ENCODE peak calls at places on chromosomes 7 and 10, in eight cellular contexts. One of them, this sample, is unnamed.
A peak's percentile ranks its signal among the peaks of the same experiment; 100 is the strongest.

GRCh38 chr7:18974803-18975202 is 142.6 kb downstream of the TWIST1 start:
- DNase-seq in GM13976: no peak
- DNase-seq in AG04450: peak; percentile 27
- DNase-seq in coronary artery: no peak
- DNase-seq in mesothelial cell of epicardium: no peak
- DNase-seq in HCT116: peak; percentile 18
- DNase-seq in MM.1S: no peak
- DNase-seq in Calu3: no peak
- DNase-seq in this sample: no peak

GRCh38 chr10:6400331-6400730 is 179.7 kb downstream of the PRKCQ start:
- DNase-seq in MM.1S: no peak
- DNase-seq in Calu3: no peak
- DNase-seq in HCT116: no peak
- DNase-seq in GM13976: no peak
- DNase-seq in coronary artery: no peak
- DNase-seq in AG04450: no peak
- DNase-seq in mesothelial cell of epicardium: no peak
- DNase-seq in this sample: no peak

GRCh38 chr7:27392477-27392876 is 149.9 kb downstream of the EVX1 start:
- DNase-seq in GM13976: no peak
- DNase-seq in MM.1S: no peak
- DNase-seq in AG04450: no peak
- DNase-seq in Calu3: no peak
- DNase-seq in coronary artery: no peak
- DNase-seq in HCT116: no peak
- DNase-seq in mesothelial cell of epicardium: no peak
- DNase-seq in this sample: no peak

GRCh38 chr7:104985259-104985617 is 28.8 kb upstream of the KMT2E start:
- DNase-seq in AG04450: no peak
- DNase-seq in HCT116: no peak
- DNase-seq in GM13976: no peak
- DNase-seq in coronary artery: no peak
- DNase-seq in Calu3: no peak
- DNase-seq in MM.1S: no peak
- DNase-seq in mesothelial cell of epicardium: no peak
- DNase-seq in this sample: no peak

GRCh38 chr7:150594817-150595216 is 27.6 kb downstream of the GIMAP4 start:
- DNase-seq in AG04450: no peak
- DNase-seq in mesothelial cell of epicardium: no peak
- DNase-seq in MM.1S: no peak
- DNase-seq in Calu3: no peak
- DNase-seq in HCT116: no peak
- DNase-seq in GM13976: no peak
- DNase-seq in coronary artery: no peak
- DNase-seq in this sample: no peak

GRCh38 chr7:72030994-72031667 is 381.0 kb downstream of the CALN1 start:
- DNase-seq in coronary artery: no peak
- DNase-seq in AG04450: no peak
- DNase-seq in MM.1S: no peak
- DNase-seq in Calu3: no peak
- DNase-seq in mesothelial cell of epicardium: no peak
- DNase-seq in HCT116: no peak
- DNase-seq in GM13976: no peak
- DNase-seq in this sample: no peak

GRCh38 chr10:24706479-24707118 is 17.1 kb downstream of the ARHGAP21 start:
- DNase-seq in Calu3: peak; percentile 40
- DNase-seq in coronary artery: no peak
- DNase-seq in mesothelial cell of epicardium: no peak
- DNase-seq in AG04450: peak; percentile 83
- DNase-seq in GM13976: no peak
- DNase-seq in MM.1S: no peak
- DNase-seq in HCT116: no peak
- DNase-seq in this sample: no peak

GRCh38 chr7:152711444-152711944 is 35.6 kb upstream of the XRCC2 start:
- DNase-seq in MM.1S: no peak
- DNase-seq in mesothelial cell of epicardium: no peak
- DNase-seq in GM13976: no peak
- DNase-seq in Calu3: no peak
- DNase-seq in AG04450: no peak
- DNase-seq in coronary artery: no peak
- DNase-seq in HCT116: no peak
- DNase-seq in this sample: no peak

GRCh38 chr7:158044156-158044823 is 543.3 kb downstream of the PTPRN2 start:
- DNase-seq in HCT116: no peak
- DNase-seq in mesothelial cell of epicardium: no peak
- DNase-seq in AG04450: no peak
- DNase-seq in Calu3: no peak
- DNase-seq in GM13976: no peak
- DNase-seq in MM.1S: no peak
- DNase-seq in coronary artery: no peak
- DNase-seq in this sample: no peak

GRCh38 chr7:142535123-142535779 is 214.0 kb upstream of the PRSS1 start:
- DNase-seq in Calu3: peak; percentile 82
- DNase-seq in AG04450: peak; percentile 69
- DNase-seq in GM13976: peak; percentile 57
- DNase-seq in HCT116: peak; percentile 76
- DNase-seq in coronary artery: no peak
- DNase-seq in mesothelial cell of epicardium: peak; percentile 71
- DNase-seq in MM.1S: peak; percentile 91
- DNase-seq in this sample: no peak

GRCh38 chr7:20913853-20914252 is 127.2 kb upstream of the SP8 start:
- DNase-seq in HCT116: no peak
- DNase-seq in Calu3: no peak
- DNase-seq in MM.1S: no peak
- DNase-seq in AG04450: no peak
- DNase-seq in GM13976: no peak
- DNase-seq in mesothelial cell of epicardium: no peak
- DNase-seq in coronary artery: no peak
- DNase-seq in this sample: no peak

DNA sequence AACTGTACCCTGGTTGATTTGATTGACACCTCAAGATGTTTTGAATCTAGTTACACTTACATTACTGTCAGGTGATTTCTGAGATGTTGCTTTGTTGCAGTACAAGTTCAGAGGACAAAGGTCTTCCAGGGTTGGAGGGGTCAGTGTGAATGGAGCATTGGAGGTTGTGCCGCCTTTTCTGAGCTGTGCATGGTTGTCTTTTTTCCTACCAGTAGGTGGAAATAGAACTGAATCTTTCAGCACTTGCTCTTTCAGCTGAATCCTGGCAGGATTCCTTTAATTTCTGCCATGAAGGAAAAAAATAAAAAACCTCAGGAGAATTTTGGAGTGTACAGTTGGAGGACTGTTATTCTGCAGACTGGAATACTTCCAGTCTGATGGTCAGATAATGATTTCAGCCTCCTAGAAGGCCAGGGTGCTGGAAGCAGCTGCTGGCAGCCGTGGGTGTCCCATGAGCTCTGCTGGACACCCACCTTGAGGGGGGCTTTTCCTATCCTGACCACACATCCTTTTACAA is 82.7 kb downstream of the PLCE1 start:
- DNase-seq in GM13976: no peak
- DNase-seq in HCT116: no peak
- DNase-seq in mesothelial cell of epicardium: no peak
- DNase-seq in Calu3: no peak
- DNase-seq in MM.1S: no peak
- DNase-seq in coronary artery: no peak
- DNase-seq in AG04450: peak; percentile 30
- DNase-seq in this sample: no peak
- TF ChIP-seq CTCF in GM13976: no peak
- TF ChIP-seq CTCF in HCT116: peak; percentile 23
- TF ChIP-seq CTCF in mesothelial cell of epicardium: peak; percentile 41
- TF ChIP-seq CTCF in Calu3: no peak
- TF ChIP-seq CTCF in MM.1S: no peak
- TF ChIP-seq CTCF in coronary artery: peak; percentile 28
- TF ChIP-seq CTCF in AG04450: peak; percentile 76
- TF ChIP-seq CTCF in this sample: peak; percentile 63

GRCh38 chr7:1402791-1403755 is 56.2 kb downstream of the MICALL2 start:
- DNase-seq in coronary artery: no peak
- DNase-seq in GM13976: no peak
- DNase-seq in HCT116: no peak
- DNase-seq in AG04450: no peak
- DNase-seq in Calu3: no peak
- DNase-seq in mesothelial cell of epicardium: no peak
- DNase-seq in MM.1S: no peak
- DNase-seq in this sample: no peak

GRCh38 chr7:1402110-1402790 is 57.0 kb downstream of the MICALL2 start:
- DNase-seq in Calu3: no peak
- DNase-seq in coronary artery: no peak
- DNase-seq in HCT116: no peak
- DNase-seq in GM13976: no peak
- DNase-seq in AG04450: no peak
- DNase-seq in MM.1S: no peak
- DNase-seq in mesothelial cell of epicardium: no peak
- DNase-seq in this sample: no peak

GRCh38 chr7:1404881-1405548 is 54.3 kb downstream of the MICALL2 start:
- DNase-seq in AG04450: no peak
- DNase-seq in coronary artery: no peak
- DNase-seq in mesothelial cell of epicardium: no peak
- DNase-seq in MM.1S: no peak
- DNase-seq in GM13976: no peak
- DNase-seq in HCT116: no peak
- DNase-seq in Calu3: no peak
- DNase-seq in this sample: no peak

GRCh38 chr7:1401011-1401410 is 58.3 kb downstream of the MICALL2 start:
- DNase-seq in GM13976: no peak
- DNase-seq in Calu3: peak; percentile 63
- DNase-seq in HCT116: peak; percentile 28
- DNase-seq in mesothelial cell of epicardium: no peak
- DNase-seq in MM.1S: no peak
- DNase-seq in coronary artery: no peak
- DNase-seq in AG04450: no peak
- DNase-seq in this sample: no peak

GRCh38 chr7:1403844-1404404 is 55.3 kb downstream of the MICALL2 start:
- DNase-seq in GM13976: no peak
- DNase-seq in AG04450: no peak
- DNase-seq in MM.1S: no peak
- DNase-seq in mesothelial cell of epicardium: peak; percentile 59
- DNase-seq in Calu3: peak; percentile 38
- DNase-seq in coronary artery: no peak
- DNase-seq in HCT116: no peak
- DNase-seq in this sample: no peak
- TF ChIP-seq CTCF in GM13976: no peak
- TF ChIP-seq CTCF in AG04450: peak; percentile 28
- TF ChIP-seq CTCF in MM.1S: no peak
- TF ChIP-seq CTCF in mesothelial cell of epicardium: no peak
- TF ChIP-seq CTCF in Calu3: no peak
- TF ChIP-seq CTCF in coronary artery: no peak
- TF ChIP-seq CTCF in HCT116: no peak
- TF ChIP-seq CTCF in this sample: peak; percentile 18

DNA sequence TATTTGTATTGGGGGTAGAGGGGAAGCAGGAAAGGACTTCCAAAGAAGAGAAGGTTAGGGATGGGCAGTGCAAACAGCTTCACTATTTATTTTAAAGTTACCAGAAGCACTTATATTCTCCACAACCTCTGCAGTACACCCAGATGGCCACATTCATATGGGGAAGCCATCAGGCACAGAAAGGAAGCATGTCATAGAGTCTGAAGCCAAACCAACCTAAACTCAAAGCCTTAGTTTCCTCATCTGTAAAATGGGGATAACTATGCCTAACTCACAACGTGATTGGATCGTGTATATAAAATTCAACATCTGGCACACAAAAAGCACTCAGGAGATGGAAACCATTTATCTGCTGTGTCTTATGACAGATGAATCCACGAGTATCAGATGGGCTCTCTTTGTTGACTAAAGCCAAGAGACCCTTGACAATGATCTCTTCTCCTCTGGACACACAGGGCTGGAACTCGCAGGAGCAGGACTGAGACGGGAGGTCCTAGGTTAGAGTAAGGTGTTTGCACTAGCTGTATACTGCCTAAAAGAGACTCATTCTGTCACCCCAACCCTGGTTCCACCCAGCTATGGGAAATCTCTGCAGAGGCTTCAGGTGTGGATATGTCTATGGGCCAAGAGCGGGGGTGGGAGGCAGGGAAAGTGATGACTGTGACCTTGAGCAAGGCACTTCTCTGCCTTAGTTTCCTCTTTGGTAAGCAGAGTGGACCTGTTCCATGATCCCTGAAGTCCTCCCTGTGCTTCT is 1.8 kb downstream of the KIAA1549 start:
- DNase-seq in Calu3: no peak
- DNase-seq in MM.1S: peak; percentile 50
- DNase-seq in HCT116: peak; percentile 10
- DNase-seq in AG04450: no peak
- DNase-seq in coronary artery: no peak
- DNase-seq in GM13976: no peak
- DNase-seq in mesothelial cell of epicardium: no peak
- DNase-seq in this sample: peak; percentile 25
- TF ChIP-seq CTCF in Calu3: no peak
- TF ChIP-seq CTCF in MM.1S: peak; percentile 42
- TF ChIP-seq CTCF in HCT116: peak; percentile 25
- TF ChIP-seq CTCF in AG04450: peak; percentile 34
- TF ChIP-seq CTCF in coronary artery: no peak
- TF ChIP-seq CTCF in GM13976: no peak
- TF ChIP-seq CTCF in mesothelial cell of epicardium: no peak
- TF ChIP-seq CTCF in this sample: peak; percentile 56

GRCh38 chr10:14967897-14968296 is 8.7 kb downstream of the MEIG1 start:
- DNase-seq in GM13976: no peak
- DNase-seq in MM.1S: no peak
- DNase-seq in mesothelial cell of epicardium: no peak
- DNase-seq in AG04450: no peak
- DNase-seq in HCT116: no peak
- DNase-seq in coronary artery: no peak
- DNase-seq in Calu3: no peak
- DNase-seq in this sample: no peak

GRCh38 chr10:14975672-14976273 is 16.6 kb downstream of the MEIG1 start:
- DNase-seq in AG04450: no peak
- DNase-seq in HCT116: peak; percentile 18
- DNase-seq in Calu3: no peak
- DNase-seq in GM13976: no peak
- DNase-seq in MM.1S: no peak
- DNase-seq in coronary artery: no peak
- DNase-seq in mesothelial cell of epicardium: no peak
- DNase-seq in this sample: no peak

GRCh38 chr10:14971867-14972448 is 12.8 kb downstream of the MEIG1 start:
- DNase-seq in Calu3: peak; percentile 44
- DNase-seq in HCT116: no peak
- DNase-seq in MM.1S: peak; percentile 46
- DNase-seq in GM13976: no peak
- DNase-seq in coronary artery: no peak
- DNase-seq in mesothelial cell of epicardium: no peak
- DNase-seq in AG04450: no peak
- DNase-seq in this sample: no peak
- TF ChIP-seq CTCF in Calu3: peak; percentile 42
- TF ChIP-seq CTCF in HCT116: peak; percentile 59
- TF ChIP-seq CTCF in MM.1S: peak; percentile 65
- TF ChIP-seq CTCF in GM13976: peak; percentile 58
- TF ChIP-seq CTCF in coronary artery: no peak
- TF ChIP-seq CTCF in mesothelial cell of epicardium: no peak
- TF ChIP-seq CTCF in AG04450: peak; percentile 48
- TF ChIP-seq CTCF in this sample: peak; percentile 68

DNA sequence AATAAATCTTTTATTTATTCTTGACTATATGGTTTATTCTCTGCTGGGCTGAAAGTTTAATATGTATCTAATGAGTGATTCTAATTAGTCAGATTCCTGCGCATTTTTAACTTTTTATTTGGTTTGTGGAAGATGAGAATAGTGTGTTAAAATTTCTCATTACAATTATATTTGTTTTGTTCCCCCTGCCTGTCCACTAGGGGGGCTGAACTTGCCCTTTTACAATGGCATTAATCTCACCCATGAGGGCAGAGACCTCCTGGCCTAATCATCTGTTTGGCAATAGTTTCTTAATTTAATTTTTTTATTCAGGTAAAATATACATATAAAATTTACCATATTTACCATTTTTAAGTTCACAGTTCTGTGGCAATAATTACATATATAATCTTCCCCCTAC is 278.5 kb upstream of the NPY start:
- DNase-seq in GM13976: no peak
- DNase-seq in Calu3: no peak
- DNase-seq in mesothelial cell of epicardium: no peak
- DNase-seq in HCT116: no peak
- DNase-seq in MM.1S: no peak
- DNase-seq in AG04450: no peak
- DNase-seq in coronary artery: no peak
- DNase-seq in this sample: no peak
- TF ChIP-seq CTCF in GM13976: no peak
- TF ChIP-seq CTCF in Calu3: no peak
- TF ChIP-seq CTCF in mesothelial cell of epicardium: no peak
- TF ChIP-seq CTCF in HCT116: peak; percentile 25
- TF ChIP-seq CTCF in MM.1S: no peak
- TF ChIP-seq CTCF in AG04450: peak; percentile 14
- TF ChIP-seq CTCF in coronary artery: no peak
- TF ChIP-seq CTCF in this sample: peak; percentile 55